ENCODE peak calls at places on chromosome 10, in ten cellular contexts. N is activated effector memory CD4-positive, alpha-beta T cell treated with Interleukin-2 at 50 U/mL for 16 hours; K is cardiac muscle cell; C is NCI-H510A treated with DMSO at 0.1 percent for 48 hours; G is cardiac septum; B is Right ventricle myocardium superior; O is pancreas; Q is activated CD8-positive, alpha-beta memory T cell treated with anti-CD3 and anti-CD28 coated beads for 24 hours; Z is T1000; Y is heart right ventricle. D is an unnamed sample.

GRCh38 chr10:32244011-32244410 is 102.9 kb downstream of the EPC1 start:
- DNase-seq in N (no peak), K (no peak), C (no peak), G (no peak), B (no peak), O (no peak), Q (no peak), Z (no peak), Y (no peak), D (no peak)

GRCh38 chr10:96118604-96119450 is 11.3 kb upstream of the ZNF518A start:
- DNase-seq in N (no peak), K (no peak), C (peak; percentile 34), G (no peak), B (no peak), O (no peak), Q (no peak), Z (no peak), Y (no peak), D (peak; percentile 80)

GRCh38 chr10:98349508-98349922 is 65.5 kb downstream of the PYROXD2 start:
- DNase-seq in N (no peak), K (peak; percentile 100), C (no peak), G (peak; percentile 80), B (peak; percentile 54), O (no peak), Q (no peak), Z (peak; percentile 75), Y (peak; percentile 54), D (no peak)

GRCh38 chr10:78178940-78179339 is 145.3 kb downstream of the RPS24 start:
- DNase-seq in N (no peak), K (peak; percentile 59), C (no peak), G (no peak), B (peak; percentile 57), O (no peak), Q (no peak), Z (no peak), Y (peak; percentile 16), D (no peak)

GRCh38 chr10:28444031-28444430 is 88.9 kb upstream of the WAC start:
- DNase-seq in N (no peak), K (no peak), C (no peak), G (no peak), B (no peak), O (no peak), Q (no peak), Z (no peak), Y (no peak), D (no peak)

GRCh38 chr10:85575441-85575840 is 791.2 kb downstream of the GRID1 start:
- DNase-seq in N (no peak), K (no peak), C (no peak), G (no peak), B (no peak), O (no peak), Q (no peak), Z (no peak), Y (no peak), D (no peak)

GRCh38 chr10:132101529-132101928 is 35.8 kb downstream of the JAKMIP3 start:
- DNase-seq in N (no peak), K (no peak), C (no peak), G (peak; percentile 58), B (no peak), O (no peak), Q (peak; percentile 26), Z (no peak), Y (no peak), D (no peak)

GRCh38 chr10:23686722-23687121 is 247.8 kb downstream of the OTUD1 start:
- DNase-seq in N (no peak), K (no peak), C (no peak), G (no peak), B (no peak), O (no peak), Q (no peak), Z (no peak), Y (no peak), D (no peak)

GRCh38 chr10:118568327-118568848 is 27.1 kb downstream of the PRLHR start:
- DNase-seq in N (no peak), K (peak; percentile 75), C (peak; percentile 2), G (no peak), B (no peak), O (no peak), Q (peak; percentile 77), Z (peak; percentile 50), Y (peak; percentile 65), D (peak; percentile 17)